ENCODE peak calls at places on chromosomes 7 and 10, in six cellular contexts. M is T follicular helper cell, U is stomach, C is GM12891, N is head of caudate nucleus, G is AG04450. I is an unnamed sample.
A peak's percentile ranks its signal among the peaks of the same experiment; 100 is the strongest.

GRCh38 chr10:129599160-129599559 is 132.1 kb downstream of the MGMT start:
- DNase-seq in M (no peak), U (no peak), C (no peak), N (no peak), G (no peak), I (no peak)

GRCh38 chr7:138116156-138116555 is 39.9 kb downstream of the AKR1D1 start:
- DNase-seq in M (no peak), U (no peak), C (no peak), N (no peak), G (no peak), I (no peak)

GRCh38 chr10:43299579-43299978 is 32.7 kb upstream of the RASGEF1A start:
- DNase-seq in M (peak; percentile 20), U (no peak), C (no peak), N (no peak), G (no peak), I (no peak)

GRCh38 chr7:104156842-104157277 is 51.0 kb downstream of the ORC5 start:
- DNase-seq in M (no peak), U (no peak), C (no peak), N (no peak), G (no peak), I (peak; percentile 6)

GRCh38 chr10:25811141-25811685 is 122.8 kb upstream of the MYO3A start:
- DNase-seq in M (no peak), U (no peak), C (no peak), N (no peak), G (no peak), I (no peak)

GRCh38 chr7:103010220-103010607 is 64.4 kb downstream of the FBXL13 start:
- DNase-seq in M (no peak), U (no peak), C (no peak), N (no peak), G (no peak), I (no peak)

GRCh38 chr10:27998954-27999275 is at the start of gene ODAD2:
- DNase-seq in M (no peak), U (no peak), C (peak; percentile 3), N (peak; percentile 24), G (no peak), I (no peak)

GRCh38 chr7:91082038-91082437 is 182.2 kb upstream of the FZD1 start:
- DNase-seq in M (no peak), U (no peak), C (no peak), N (no peak), G (no peak), I (no peak)

GRCh38 chr10:127174866-127175265 is 21.5 kb downstream of the INSYN2A start:
- DNase-seq in M (no peak), U (no peak), C (no peak), N (no peak), G (no peak), I (no peak)

GRCh38 chr7:134737561-134738353 is 41.7 kb upstream of the CALD1 start:
- DNase-seq in M (no peak), U (no peak), C (peak; percentile 7), N (no peak), G (no peak), I (peak; percentile 10)